ENCODE peak calls at places on chromosome 17, in eight cellular contexts. One of them, this sample, is unnamed.
A peak's percentile ranks its signal among the peaks of the same experiment; 100 is the strongest.

GRCh38 chr17:55668581-55668980 is 54.1 kb downstream of the TMEM100 start:
- DNase-seq in fibroblast of mammary gland: no peak
- DNase-seq in GM12864: no peak
- DNase-seq in PC-3: no peak
- DNase-seq in HFF-Myc: no peak
- DNase-seq in LNCaP clone FGC: no peak
- DNase-seq in tibial nerve: no peak
- DNase-seq in CD8-positive, alpha-beta T cell: no peak
- DNase-seq in this sample: no peak

GRCh38 chr17:66960623-66961022 is 3.9 kb upstream of the CACNG4 start:
- DNase-seq in LNCaP clone FGC: no peak
- DNase-seq in tibial nerve: no peak
- DNase-seq in fibroblast of mammary gland: no peak
- DNase-seq in HFF-Myc: no peak
- DNase-seq in PC-3: no peak
- DNase-seq in CD8-positive, alpha-beta T cell: no peak
- DNase-seq in GM12864: no peak
- DNase-seq in this sample: no peak

GRCh38 chr17:17179371-17179827 is 26.7 kb downstream of the PLD6 start:
- DNase-seq in CD8-positive, alpha-beta T cell: no peak
- DNase-seq in fibroblast of mammary gland: no peak
- DNase-seq in LNCaP clone FGC: no peak
- DNase-seq in GM12864: peak; percentile 46
- DNase-seq in tibial nerve: no peak
- DNase-seq in HFF-Myc: no peak
- DNase-seq in PC-3: no peak
- DNase-seq in this sample: no peak

GRCh38 chr17:42067371-42068180 is 17.2 kb upstream of the C17orf113 start:
- DNase-seq in HFF-Myc: no peak
- DNase-seq in GM12864: no peak
- DNase-seq in tibial nerve: peak; percentile 77
- DNase-seq in LNCaP clone FGC: no peak
- DNase-seq in fibroblast of mammary gland: peak; percentile 40
- DNase-seq in PC-3: peak; percentile 62
- DNase-seq in CD8-positive, alpha-beta T cell: peak; percentile 49
- DNase-seq in this sample: peak; percentile 26

GRCh38 chr17:18187816-18188761 is 4.5 kb downstream of the ALKBH5 start:
- DNase-seq in GM12864: no peak
- DNase-seq in LNCaP clone FGC: no peak
- DNase-seq in PC-3: peak; percentile 35
- DNase-seq in CD8-positive, alpha-beta T cell: no peak
- DNase-seq in HFF-Myc: no peak
- DNase-seq in fibroblast of mammary gland: peak; percentile 78
- DNase-seq in tibial nerve: no peak
- DNase-seq in this sample: peak; percentile 31

GRCh38 chr17:20189322-20189721 is 180.2 kb downstream of the SPECC1 start:
- DNase-seq in CD8-positive, alpha-beta T cell: no peak
- DNase-seq in PC-3: peak; percentile 67
- DNase-seq in fibroblast of mammary gland: peak; percentile 59
- DNase-seq in HFF-Myc: no peak
- DNase-seq in tibial nerve: no peak
- DNase-seq in LNCaP clone FGC: no peak
- DNase-seq in GM12864: no peak
- DNase-seq in this sample: peak; percentile 50

GRCh38 chr17:58630883-58631522 is 60.8 kb downstream of the TEX14 start:
- DNase-seq in HFF-Myc: no peak
- DNase-seq in PC-3: no peak
- DNase-seq in GM12864: peak; percentile 90
- DNase-seq in tibial nerve: no peak
- DNase-seq in CD8-positive, alpha-beta T cell: no peak
- DNase-seq in LNCaP clone FGC: no peak
- DNase-seq in fibroblast of mammary gland: no peak
- DNase-seq in this sample: no peak

GRCh38 chr17:29407856-29408255 is 17.7 kb downstream of the TAOK1 start:
- DNase-seq in HFF-Myc: no peak
- DNase-seq in tibial nerve: no peak
- DNase-seq in PC-3: no peak
- DNase-seq in CD8-positive, alpha-beta T cell: no peak
- DNase-seq in fibroblast of mammary gland: peak; percentile 33
- DNase-seq in GM12864: no peak
- DNase-seq in LNCaP clone FGC: no peak
- DNase-seq in this sample: peak; percentile 5

GRCh38 chr17:16491131-16491702 is 776 bp downstream of the LRRC75A start:
- DNase-seq in PC-3: peak; percentile 24
- DNase-seq in tibial nerve: no peak
- DNase-seq in GM12864: no peak
- DNase-seq in CD8-positive, alpha-beta T cell: no peak
- DNase-seq in fibroblast of mammary gland: no peak
- DNase-seq in HFF-Myc: no peak
- DNase-seq in LNCaP clone FGC: no peak
- DNase-seq in this sample: no peak

GRCh38 chr17:76107507-76107906 is 3.9 kb upstream of the EXOC7 start:
- DNase-seq in LNCaP clone FGC: no peak
- DNase-seq in fibroblast of mammary gland: peak; percentile 22
- DNase-seq in GM12864: no peak
- DNase-seq in PC-3: peak; percentile 58
- DNase-seq in tibial nerve: no peak
- DNase-seq in HFF-Myc: no peak
- DNase-seq in CD8-positive, alpha-beta T cell: no peak
- DNase-seq in this sample: no peak

GRCh38 chr17:73201215-73202069 is 8.6 kb downstream of the COG1 start:
- DNase-seq in CD8-positive, alpha-beta T cell: no peak
- DNase-seq in PC-3: no peak
- DNase-seq in LNCaP clone FGC: no peak
- DNase-seq in tibial nerve: no peak
- DNase-seq in HFF-Myc: no peak
- DNase-seq in GM12864: no peak
- DNase-seq in fibroblast of mammary gland: peak; percentile 49
- DNase-seq in this sample: no peak

GRCh38 chr17:73090396-73091202 is 1.9 kb downstream of the SLC39A11 start:
- DNase-seq in LNCaP clone FGC: no peak
- DNase-seq in HFF-Myc: no peak
- DNase-seq in GM12864: no peak
- DNase-seq in PC-3: no peak
- DNase-seq in fibroblast of mammary gland: no peak
- DNase-seq in tibial nerve: no peak
- DNase-seq in CD8-positive, alpha-beta T cell: no peak
- DNase-seq in this sample: no peak

GRCh38 chr17:37802712-37803416 is 58.0 kb upstream of the HNF1B start:
- DNase-seq in tibial nerve: peak; percentile 20
- DNase-seq in fibroblast of mammary gland: peak; percentile 65
- DNase-seq in PC-3: no peak
- DNase-seq in CD8-positive, alpha-beta T cell: no peak
- DNase-seq in LNCaP clone FGC: peak; percentile 91
- DNase-seq in HFF-Myc: no peak
- DNase-seq in GM12864: no peak
- DNase-seq in this sample: peak; percentile 87

GRCh38 chr17:78081551-78081950 is 47.0 kb downstream of the TMC6 start:
- DNase-seq in tibial nerve: no peak
- DNase-seq in GM12864: no peak
- DNase-seq in CD8-positive, alpha-beta T cell: no peak
- DNase-seq in HFF-Myc: no peak
- DNase-seq in fibroblast of mammary gland: no peak
- DNase-seq in LNCaP clone FGC: no peak
- DNase-seq in PC-3: no peak
- DNase-seq in this sample: no peak

GRCh38 chr17:78089557-78090281 is 38.8 kb downstream of the TMC6 start:
- DNase-seq in PC-3: no peak
- DNase-seq in HFF-Myc: no peak
- DNase-seq in LNCaP clone FGC: no peak
- DNase-seq in tibial nerve: no peak
- DNase-seq in fibroblast of mammary gland: no peak
- DNase-seq in GM12864: no peak
- DNase-seq in CD8-positive, alpha-beta T cell: no peak
- DNase-seq in this sample: no peak

GRCh38 chr17:78088529-78088928 is 40.0 kb downstream of the TMC6 start:
- DNase-seq in GM12864: no peak
- DNase-seq in PC-3: no peak
- DNase-seq in tibial nerve: no peak
- DNase-seq in HFF-Myc: no peak
- DNase-seq in LNCaP clone FGC: no peak
- DNase-seq in fibroblast of mammary gland: no peak
- DNase-seq in CD8-positive, alpha-beta T cell: no peak
- DNase-seq in this sample: no peak

GRCh38 chr17:78082988-78083387 is 45.6 kb downstream of the TMC6 start:
- DNase-seq in PC-3: no peak
- DNase-seq in tibial nerve: no peak
- DNase-seq in CD8-positive, alpha-beta T cell: no peak
- DNase-seq in GM12864: no peak
- DNase-seq in LNCaP clone FGC: no peak
- DNase-seq in fibroblast of mammary gland: no peak
- DNase-seq in HFF-Myc: no peak
- DNase-seq in this sample: no peak

GRCh38 chr17:78086740-78087139 is 41.8 kb downstream of the TMC6 start:
- DNase-seq in CD8-positive, alpha-beta T cell: no peak
- DNase-seq in LNCaP clone FGC: no peak
- DNase-seq in fibroblast of mammary gland: no peak
- DNase-seq in tibial nerve: no peak
- DNase-seq in PC-3: no peak
- DNase-seq in GM12864: no peak
- DNase-seq in HFF-Myc: no peak
- DNase-seq in this sample: no peak
- H3K4me3 ChIP-seq in CD8-positive, alpha-beta T cell: no peak overlapping the region
- H3K4me3 ChIP-seq in LNCaP clone FGC: no peak overlapping the region
- H3K4me3 ChIP-seq in fibroblast of mammary gland: no peak overlapping the region
- H3K4me3 ChIP-seq in tibial nerve: no peak overlapping the region
- H3K4me3 ChIP-seq in PC-3: no peak overlapping the region
- H3K4me3 ChIP-seq in GM12864: no peak overlapping the region
- H3K4me3 ChIP-seq in HFF-Myc: no peak overlapping the region
- H3K4me3 ChIP-seq in this sample: no peak overlapping the region

DNA sequence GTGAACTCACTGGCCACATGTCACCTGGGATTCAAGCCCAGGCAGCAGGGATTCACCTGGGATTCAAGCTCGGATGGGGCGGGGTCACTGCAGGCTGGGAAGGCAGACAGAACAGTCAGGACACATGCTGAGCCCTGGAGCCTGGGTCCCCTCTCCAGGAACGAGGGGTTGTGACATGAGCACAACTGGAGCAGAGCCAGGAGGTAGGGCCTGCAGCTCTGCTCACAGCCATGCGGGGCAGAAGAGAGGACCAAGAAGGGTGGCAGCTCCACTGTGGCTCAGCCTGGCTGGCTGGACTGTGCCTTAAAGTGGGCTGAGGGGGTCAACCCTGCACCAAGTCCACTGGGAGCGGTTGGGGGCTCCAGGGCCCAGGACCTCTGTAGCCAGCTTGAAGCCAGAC is 150.1 kb downstream of the RAB11FIP4 start:
- DNase-seq in HFF-Myc: no peak
- DNase-seq in GM12864: no peak
- DNase-seq in PC-3: no peak
- DNase-seq in fibroblast of mammary gland: no peak
- DNase-seq in LNCaP clone FGC: no peak
- DNase-seq in tibial nerve: no peak
- DNase-seq in CD8-positive, alpha-beta T cell: no peak
- DNase-seq in this sample: no peak
- TF ChIP-seq CTCF in HFF-Myc: no peak
- TF ChIP-seq CTCF in GM12864: peak; percentile 59
- TF ChIP-seq CTCF in PC-3: no peak
- TF ChIP-seq CTCF in fibroblast of mammary gland: no peak
- TF ChIP-seq CTCF in LNCaP clone FGC: no peak
- TF ChIP-seq CTCF in tibial nerve: no peak
- TF ChIP-seq CTCF in CD8-positive, alpha-beta T cell: no peak
- TF ChIP-seq CTCF in this sample: no peak

GRCh38 chr17:79841369-79842135 is 2.3 kb upstream of the CBX4 start:
- DNase-seq in tibial nerve: no peak
- DNase-seq in fibroblast of mammary gland: no peak
- DNase-seq in CD8-positive, alpha-beta T cell: no peak
- DNase-seq in HFF-Myc: no peak
- DNase-seq in PC-3: no peak
- DNase-seq in LNCaP clone FGC: no peak
- DNase-seq in GM12864: no peak
- DNase-seq in this sample: no peak
- H3K4me3 ChIP-seq in tibial nerve: no peak overlapping the region
- H3K4me3 ChIP-seq in fibroblast of mammary gland: no peak overlapping the region
- H3K4me3 ChIP-seq in CD8-positive, alpha-beta T cell: no peak overlapping the region
- H3K4me3 ChIP-seq in HFF-Myc: no peak overlapping the region
- H3K4me3 ChIP-seq in PC-3: no peak overlapping the region
- H3K4me3 ChIP-seq in LNCaP clone FGC: no peak overlapping the region
- H3K4me3 ChIP-seq in GM12864: no peak overlapping the region
- H3K4me3 ChIP-seq in this sample: no peak overlapping the region

GRCh38 chr17:15213381-15214087 is 51.6 kb downstream of the PMP22 start:
- DNase-seq in HFF-Myc: no peak
- DNase-seq in fibroblast of mammary gland: peak; percentile 47
- DNase-seq in tibial nerve: no peak
- DNase-seq in GM12864: no peak
- DNase-seq in LNCaP clone FGC: no peak
- DNase-seq in PC-3: peak; percentile 65
- DNase-seq in CD8-positive, alpha-beta T cell: no peak
- DNase-seq in this sample: peak; percentile 4
- TF ChIP-seq CTCF in HFF-Myc: peak; percentile 44
- TF ChIP-seq CTCF in fibroblast of mammary gland: peak; percentile 47
- TF ChIP-seq CTCF in tibial nerve: no peak
- TF ChIP-seq CTCF in GM12864: peak; percentile 35
- TF ChIP-seq CTCF in LNCaP clone FGC: peak; percentile 21
- TF ChIP-seq CTCF in PC-3: peak; percentile 72
- TF ChIP-seq CTCF in CD8-positive, alpha-beta T cell: no peak
- TF ChIP-seq CTCF in this sample: peak; percentile 27

GRCh38 chr17:35578929-35579448 is 618 bp upstream of the PEX12 start:
- DNase-seq in HFF-Myc: no peak
- DNase-seq in CD8-positive, alpha-beta T cell: no peak
- DNase-seq in tibial nerve: no peak
- DNase-seq in PC-3: no peak
- DNase-seq in LNCaP clone FGC: no peak
- DNase-seq in GM12864: no peak
- DNase-seq in fibroblast of mammary gland: no peak
- DNase-seq in this sample: peak; percentile 3
- H3K4me3 ChIP-seq in HFF-Myc: peak overlapping the region; percentile 74
- H3K4me3 ChIP-seq in CD8-positive, alpha-beta T cell: peak overlapping the region; percentile 69
- H3K4me3 ChIP-seq in tibial nerve: peak overlapping the region; percentile 62
- H3K4me3 ChIP-seq in PC-3: peak overlapping the region; percentile 90
- H3K4me3 ChIP-seq in LNCaP clone FGC: peak overlapping the region; percentile 87
- H3K4me3 ChIP-seq in GM12864: peak overlapping the region; percentile 81
- H3K4me3 ChIP-seq in fibroblast of mammary gland: peak overlapping the region; percentile 91
- H3K4me3 ChIP-seq in this sample: peak overlapping the region; percentile 86

This sample was measured in astrocyte of the spinal cord.